ENCODE peak calls at places on chromosomes 6 and 20, in ten cellular contexts. One of them, this sample, is unnamed.

GRCh38 chr20:45300961-45301360 is 5.7 kb upstream of the RBPJL start:
- DNase-seq in NCI-H1417: no peak
- DNase-seq in GM23338: peak
- DNase-seq in B cell: no peak
- DNase-seq in GF-D8: no peak
- DNase-seq in activated T-cell treated with anti-CD3 and anti-CD28 coated beads for 1 hour: no peak
- DNase-seq in NCI-H1436: no peak
- DNase-seq in NCI-H1105: no peak
- DNase-seq in prostate gland: no peak
- DNase-seq in RKO: peak
- DNase-seq in this sample: peak

GRCh38 chr6:357791-358341 is 33.7 kb upstream of the IRF4 start:
- DNase-seq in NCI-H1436: no peak
- DNase-seq in GM23338: no peak
- DNase-seq in NCI-H1105: no peak
- DNase-seq in B cell: no peak
- DNase-seq in GF-D8: no peak
- DNase-seq in NCI-H1417: no peak
- DNase-seq in activated T-cell treated with anti-CD3 and anti-CD28 coated beads for 1 hour: no peak
- DNase-seq in RKO: no peak
- DNase-seq in prostate gland: no peak
- DNase-seq in this sample: no peak

GRCh38 chr6:151211075-151211474 is 28.7 kb upstream of the AKAP12 start:
- DNase-seq in activated T-cell treated with anti-CD3 and anti-CD28 coated beads for 1 hour: no peak
- DNase-seq in B cell: no peak
- DNase-seq in RKO: no peak
- DNase-seq in NCI-H1105: no peak
- DNase-seq in GF-D8: no peak
- DNase-seq in GM23338: no peak
- DNase-seq in NCI-H1436: no peak
- DNase-seq in NCI-H1417: no peak
- DNase-seq in prostate gland: no peak
- DNase-seq in this sample: no peak

GRCh38 chr6:99790679-99791078 is 184.0 kb downstream of the PRDM13 start:
- DNase-seq in GF-D8: no peak
- DNase-seq in NCI-H1417: no peak
- DNase-seq in RKO: peak
- DNase-seq in activated T-cell treated with anti-CD3 and anti-CD28 coated beads for 1 hour: no peak
- DNase-seq in B cell: no peak
- DNase-seq in prostate gland: no peak
- DNase-seq in GM23338: no peak
- DNase-seq in NCI-H1436: peak
- DNase-seq in NCI-H1105: no peak
- DNase-seq in this sample: peak

GRCh38 chr6:103264020-103264419 is 1595.7 kb downstream of the HACE1 start:
- DNase-seq in GF-D8: no peak
- DNase-seq in NCI-H1417: no peak
- DNase-seq in NCI-H1436: no peak
- DNase-seq in NCI-H1105: no peak
- DNase-seq in RKO: no peak
- DNase-seq in GM23338: no peak
- DNase-seq in prostate gland: no peak
- DNase-seq in B cell: no peak
- DNase-seq in activated T-cell treated with anti-CD3 and anti-CD28 coated beads for 1 hour: no peak
- DNase-seq in this sample: no peak

GRCh38 chr20:62730481-62730880 is 21.8 kb downstream of the NTSR1 start:
- DNase-seq in NCI-H1436: no peak
- DNase-seq in prostate gland: no peak
- DNase-seq in NCI-H1417: no peak
- DNase-seq in GF-D8: no peak
- DNase-seq in RKO: no peak
- DNase-seq in B cell: no peak
- DNase-seq in GM23338: no peak
- DNase-seq in NCI-H1105: no peak
- DNase-seq in activated T-cell treated with anti-CD3 and anti-CD28 coated beads for 1 hour: no peak
- DNase-seq in this sample: no peak

GRCh38 chr20:63544958-63545516 is 2.5 kb downstream of the SRMS start:
- DNase-seq in B cell: no peak
- DNase-seq in NCI-H1105: no peak
- DNase-seq in prostate gland: no peak
- DNase-seq in NCI-H1417: no peak
- DNase-seq in activated T-cell treated with anti-CD3 and anti-CD28 coated beads for 1 hour: no peak
- DNase-seq in RKO: no peak
- DNase-seq in GF-D8: no peak
- DNase-seq in GM23338: no peak
- DNase-seq in NCI-H1436: no peak
- DNase-seq in this sample: no peak

GRCh38 chr6:44268095-44268628 is 2.1 kb upstream of the TMEM151B start:
- DNase-seq in B cell: peak
- DNase-seq in activated T-cell treated with anti-CD3 and anti-CD28 coated beads for 1 hour: no peak
- DNase-seq in NCI-H1436: peak
- DNase-seq in NCI-H1417: peak
- DNase-seq in GF-D8: no peak
- DNase-seq in NCI-H1105: peak
- DNase-seq in GM23338: peak
- DNase-seq in RKO: no peak
- DNase-seq in prostate gland: peak
- DNase-seq in this sample: peak

GRCh38 chr20:15814903-15815302 is 758.3 kb downstream of the KIF16B start:
- DNase-seq in GF-D8: no peak
- DNase-seq in RKO: no peak
- DNase-seq in activated T-cell treated with anti-CD3 and anti-CD28 coated beads for 1 hour: no peak
- DNase-seq in prostate gland: no peak
- DNase-seq in GM23338: no peak
- DNase-seq in NCI-H1436: no peak
- DNase-seq in NCI-H1105: no peak
- DNase-seq in NCI-H1417: no peak
- DNase-seq in B cell: no peak
- DNase-seq in this sample: no peak

GRCh38 chr6:33967266-33967767 is 163.5 kb upstream of the MLN start:
- DNase-seq in activated T-cell treated with anti-CD3 and anti-CD28 coated beads for 1 hour: no peak
- DNase-seq in NCI-H1417: peak
- DNase-seq in RKO: no peak
- DNase-seq in NCI-H1436: no peak
- DNase-seq in B cell: no peak
- DNase-seq in prostate gland: no peak
- DNase-seq in GF-D8: no peak
- DNase-seq in NCI-H1105: no peak
- DNase-seq in GM23338: no peak
- DNase-seq in this sample: no peak

GRCh38 chr6:32622545-32623401 is 14.4 kb upstream of the HLA-DQA1 start:
- DNase-seq in GM23338: peak
- DNase-seq in GF-D8: peak
- DNase-seq in RKO: peak
- DNase-seq in NCI-H1417: peak
- DNase-seq in activated T-cell treated with anti-CD3 and anti-CD28 coated beads for 1 hour: peak
- DNase-seq in prostate gland: no peak
- DNase-seq in NCI-H1105: no peak
- DNase-seq in NCI-H1436: no peak
- DNase-seq in B cell: peak
- DNase-seq in this sample: peak

GRCh38 chr6:152863618-152864326 is 113.2 kb downstream of the VIP start:
- DNase-seq in GM23338: peak
- DNase-seq in activated T-cell treated with anti-CD3 and anti-CD28 coated beads for 1 hour: peak
- DNase-seq in B cell: peak
- DNase-seq in NCI-H1436: peak
- DNase-seq in RKO: peak
- DNase-seq in prostate gland: peak
- DNase-seq in NCI-H1417: peak
- DNase-seq in NCI-H1105: peak
- DNase-seq in GF-D8: no peak
- DNase-seq in this sample: peak

GRCh38 chr6:12119085-12119588 is 107.0 kb downstream of the HIVEP1 start:
- DNase-seq in RKO: no peak
- DNase-seq in GF-D8: no peak
- DNase-seq in B cell: peak
- DNase-seq in GM23338: no peak
- DNase-seq in activated T-cell treated with anti-CD3 and anti-CD28 coated beads for 1 hour: no peak
- DNase-seq in NCI-H1436: no peak
- DNase-seq in NCI-H1417: no peak
- DNase-seq in prostate gland: no peak
- DNase-seq in NCI-H1105: no peak
- DNase-seq in this sample: no peak

GRCh38 chr20:56826306-56826970 is 197.3 kb downstream of the TFAP2C start:
- DNase-seq in NCI-H1436: no peak
- DNase-seq in RKO: no peak
- DNase-seq in GM23338: no peak
- DNase-seq in B cell: no peak
- DNase-seq in prostate gland: peak
- DNase-seq in GF-D8: no peak
- DNase-seq in NCI-H1417: no peak
- DNase-seq in NCI-H1105: no peak
- DNase-seq in activated T-cell treated with anti-CD3 and anti-CD28 coated beads for 1 hour: no peak
- DNase-seq in this sample: no peak

GRCh38 chr6:22153384-22154158 is 143.3 kb downstream of the PRL start:
- DNase-seq in activated T-cell treated with anti-CD3 and anti-CD28 coated beads for 1 hour: no peak
- DNase-seq in RKO: no peak
- DNase-seq in NCI-H1105: no peak
- DNase-seq in NCI-H1436: no peak
- DNase-seq in GF-D8: peak
- DNase-seq in NCI-H1417: no peak
- DNase-seq in GM23338: no peak
- DNase-seq in prostate gland: no peak
- DNase-seq in B cell: peak
- DNase-seq in this sample: no peak

GRCh38 chr6:149884215-149884614 is 13.7 kb downstream of the RAET1E start:
- DNase-seq in activated T-cell treated with anti-CD3 and anti-CD28 coated beads for 1 hour: no peak
- DNase-seq in RKO: no peak
- DNase-seq in GM23338: peak
- DNase-seq in NCI-H1417: peak
- DNase-seq in NCI-H1105: peak
- DNase-seq in GF-D8: no peak
- DNase-seq in B cell: no peak
- DNase-seq in NCI-H1436: no peak
- DNase-seq in prostate gland: no peak
- DNase-seq in this sample: no peak

GRCh38 chr20:37443596-37443995 is 77.5 kb upstream of the NNAT start:
- DNase-seq in NCI-H1105: no peak
- DNase-seq in GM23338: no peak
- DNase-seq in RKO: no peak
- DNase-seq in NCI-H1417: no peak
- DNase-seq in activated T-cell treated with anti-CD3 and anti-CD28 coated beads for 1 hour: no peak
- DNase-seq in B cell: no peak
- DNase-seq in GF-D8: no peak
- DNase-seq in prostate gland: no peak
- DNase-seq in NCI-H1436: no peak
- DNase-seq in this sample: no peak

GRCh38 chr6:21164768-21165326 is 428.7 kb upstream of the SOX4 start:
- DNase-seq in activated T-cell treated with anti-CD3 and anti-CD28 coated beads for 1 hour: no peak
- DNase-seq in NCI-H1436: no peak
- DNase-seq in NCI-H1105: no peak
- DNase-seq in B cell: no peak
- DNase-seq in RKO: no peak
- DNase-seq in prostate gland: no peak
- DNase-seq in GM23338: no peak
- DNase-seq in NCI-H1417: no peak
- DNase-seq in GF-D8: no peak
- DNase-seq in this sample: no peak

GRCh38 chr6:71254323-71254722 is 34.3 kb upstream of the OGFRL1 start:
- DNase-seq in activated T-cell treated with anti-CD3 and anti-CD28 coated beads for 1 hour: no peak
- DNase-seq in NCI-H1105: peak
- DNase-seq in prostate gland: no peak
- DNase-seq in NCI-H1436: no peak
- DNase-seq in RKO: no peak
- DNase-seq in GF-D8: no peak
- DNase-seq in B cell: no peak
- DNase-seq in NCI-H1417: no peak
- DNase-seq in GM23338: no peak
- DNase-seq in this sample: peak

GRCh38 chr6:125853168-125853567 is 62.4 kb downstream of the NCOA7 start:
- DNase-seq in GF-D8: no peak
- DNase-seq in RKO: no peak
- DNase-seq in activated T-cell treated with anti-CD3 and anti-CD28 coated beads for 1 hour: no peak
- DNase-seq in B cell: no peak
- DNase-seq in NCI-H1105: no peak
- DNase-seq in NCI-H1417: no peak
- DNase-seq in prostate gland: no peak
- DNase-seq in GM23338: no peak
- DNase-seq in NCI-H1436: no peak
- DNase-seq in this sample: no peak

GRCh38 chr6:3911614-3912336 is 62.6 kb downstream of the FAM50B start:
- DNase-seq in RKO: peak
- DNase-seq in NCI-H1436: no peak
- DNase-seq in GF-D8: no peak
- DNase-seq in B cell: no peak
- DNase-seq in NCI-H1105: no peak
- DNase-seq in activated T-cell treated with anti-CD3 and anti-CD28 coated beads for 1 hour: no peak
- DNase-seq in GM23338: no peak
- DNase-seq in NCI-H1417: no peak
- DNase-seq in prostate gland: no peak
- DNase-seq in this sample: no peak

GRCh38 chr6:34656378-34657036 is 40.1 kb downstream of the ILRUN start:
- DNase-seq in B cell: no peak
- DNase-seq in RKO: no peak
- DNase-seq in NCI-H1417: no peak
- DNase-seq in GF-D8: peak
- DNase-seq in NCI-H1436: peak
- DNase-seq in prostate gland: peak
- DNase-seq in activated T-cell treated with anti-CD3 and anti-CD28 coated beads for 1 hour: no peak
- DNase-seq in NCI-H1105: peak
- DNase-seq in GM23338: no peak
- DNase-seq in this sample: peak

This sample was measured in NCI-H82.